ENCODE peak calls at places on chromosomes 7 and 10, in six cellular contexts. F, M, G, L, Y and A are unnamed samples.

GRCh38 chr7:15123901-15124300 is 221.3 kb upstream of the DGKB start:
- DNase-seq in M (no peak), G (no peak), Y (no peak), L (no peak), F (no peak), A (no peak)

GRCh38 chr10:6498771-6499170 is 81.3 kb downstream of the PRKCQ start:
- DNase-seq in G (peak; percentile 0), F (no peak), L (no peak), Y (no peak), M (no peak), A (no peak)

GRCh38 chr10:101174319-101174718 is 43.2 kb downstream of the TLX1 start:
- DNase-seq in M (no peak), Y (no peak), G (no peak), L (no peak), F (no peak), A (no peak)

GRCh38 chr7:50367570-50367969 is 63.1 kb downstream of the IKZF1 start:
- DNase-seq in L (no peak), F (no peak), G (no peak), Y (no peak), M (no peak), A (no peak)

GRCh38 chr7:44060948-44061644 is 4.3 kb downstream of the PGAM2 start:
- DNase-seq in M (no peak), G (no peak), Y (no peak), L (no peak), F (no peak), A (no peak)

GRCh38 chr10:129131439-129132122 is 335.5 kb upstream of the MGMT start:
- DNase-seq in M (no peak), F (no peak), L (peak; percentile 4), G (peak; percentile 20), Y (no peak), A (no peak)

GRCh38 chr10:43387678-43388032 is 16.2 kb downstream of the FXYD4 start:
- DNase-seq in Y (no peak), F (no peak), G (no peak), L (no peak), M (no peak), A (no peak)

GRCh38 chr10:61164458-61165160 is 220.6 kb upstream of the RHOBTB1 start:
- DNase-seq in F (no peak), M (no peak), Y (no peak), G (peak; percentile 25), L (peak; percentile 43), A (no peak)

GRCh38 chr10:75462865-75463264 is 31.4 kb downstream of the LRMDA start:
- DNase-seq in G (no peak), M (no peak), F (no peak), Y (no peak), L (no peak), A (no peak)

GRCh38 chr7:47581821-47582747 is at the start of gene TNS3:
- DNase-seq in G (no peak), Y (no peak), L (peak; percentile 56), M (peak; percentile 36), F (peak; percentile 68), A (no peak)

GRCh38 chr10:29120216-29120615 is 168.7 kb upstream of the LYZL1 start:
- DNase-seq in G (peak; percentile 63), F (no peak), Y (peak; percentile 50), M (peak; percentile 89), L (peak; percentile 84), A (no peak)

GRCh38 chr7:121385800-121386179 is 10.3 kb downstream of the FAM3C start:
- DNase-seq in L (peak; percentile 28), G (no peak), F (peak; percentile 34), M (peak; percentile 15), Y (no peak), A (no peak)

GRCh38 chr7:136348542-136348941 is 371.4 kb upstream of the MTPN start:
- DNase-seq in M (no peak), G (no peak), Y (no peak), F (no peak), L (no peak), A (no peak)

GRCh38 chr10:22823109-22823508 is 104.7 kb upstream of the ARMC3 start:
- DNase-seq in G (peak; percentile 93), Y (peak; percentile 63), M (peak; percentile 85), L (peak; percentile 91), F (no peak), A (no peak)

GRCh38 chr10:119395287-119396007 is 147.1 kb downstream of the RGS10 start:
- DNase-seq in F (no peak), L (peak; percentile 66), Y (no peak), M (peak; percentile 33), G (peak; percentile 35), A (no peak)

GRCh38 chr7:134827889-134828288 is 48.5 kb downstream of the CALD1 start:
- DNase-seq in M (peak; percentile 84), Y (peak; percentile 67), G (peak; percentile 85), F (no peak), L (peak; percentile 87), A (no peak)

GRCh38 chr7:128120976-128121490 is 89.8 kb upstream of the LRRC4 start:
- DNase-seq in F (no peak), G (no peak), Y (no peak), L (no peak), M (no peak), A (no peak)

GRCh38 chr10:102394801-102395676 is 466 bp upstream of the NFKB2 start:
- DNase-seq in M (peak; percentile 87), G (peak; percentile 40), F (peak; percentile 90), Y (peak; percentile 65), L (peak; percentile 88), A (peak; percentile 95)

GRCh38 chr7:119175916-119176627 is 951.6 kb downstream of the ANKRD7 start:
- DNase-seq in Y (peak; percentile 54), M (peak; percentile 42), G (peak; percentile 74), L (peak; percentile 61), F (peak; percentile 91), A (no peak)

GRCh38 chr7:101390901-101391301 is 28.2 kb downstream of the COL26A1 start:
- DNase-seq in L (peak; percentile 37), M (no peak), F (peak; percentile 54), G (peak; percentile 55), Y (no peak), A (no peak)

GRCh38 chr7:140035400-140036223 is 27.1 kb downstream of the PARP12 start:
- DNase-seq in Y (no peak), F (no peak), G (peak; percentile 87), L (peak; percentile 46), M (peak; percentile 81), A (no peak)

GRCh38 chr10:110985497-110986270 is 66.3 kb downstream of the SHOC2 start:
- DNase-seq in F (no peak), G (no peak), L (no peak), Y (no peak), M (no peak), A (no peak)

GRCh38 chr7:24419070-24419469 is 135.1 kb downstream of the NPY start:
- DNase-seq in Y (no peak), L (no peak), F (no peak), M (no peak), G (peak; percentile 27), A (no peak)

GRCh38 chr7:142875456-142875855 is 10.1 kb downstream of the TRPV6 start:
- DNase-seq in G (no peak), M (no peak), L (no peak), Y (no peak), F (no peak), A (no peak)

GRCh38 chr10:12489357-12489756 is 140.0 kb downstream of the CAMK1D start:
- DNase-seq in M (no peak), L (no peak), Y (no peak), F (no peak), G (no peak), A (no peak)

GRCh38 chr10:98748298-98748697 is 301.6 kb upstream of the HPS1 start:
- DNase-seq in Y (peak; percentile 1), G (peak; percentile 55), L (peak; percentile 67), F (peak; percentile 64), M (peak; percentile 38), A (no peak)

GRCh38 chr10:98745645-98746044 is 298.9 kb upstream of the HPS1 start:
- DNase-seq in M (no peak), G (no peak), L (no peak), Y (no peak), F (no peak), A (no peak)
- TF ChIP-seq CTCF in M (no peak), G (no peak), L (no peak), Y (no peak), F (no peak), A (no peak)

GRCh38 chr10:70652761-70653657 is 19.3 kb upstream of the ADAMTS14 start:
- DNase-seq in M (peak; percentile 98), F (peak; percentile 77), G (peak; percentile 100), L (peak; percentile 94), Y (peak; percentile 100), A (peak; percentile 1)

GRCh38 chr10:70658582-70659136 is 13.6 kb upstream of the ADAMTS14 start:
- DNase-seq in M (no peak), Y (no peak), G (no peak), F (no peak), L (no peak), A (no peak)

GRCh38 chr10:70657036-70657435 is 15.3 kb upstream of the ADAMTS14 start:
- DNase-seq in M (peak; percentile 19), L (no peak), Y (no peak), G (peak; percentile 58), F (no peak), A (no peak)

GRCh38 chr10:70656489-70656888 is 15.8 kb upstream of the ADAMTS14 start:
- DNase-seq in Y (peak; percentile 98), M (peak; percentile 98), G (peak; percentile 100), F (no peak), L (peak; percentile 94), A (no peak)

DNA sequence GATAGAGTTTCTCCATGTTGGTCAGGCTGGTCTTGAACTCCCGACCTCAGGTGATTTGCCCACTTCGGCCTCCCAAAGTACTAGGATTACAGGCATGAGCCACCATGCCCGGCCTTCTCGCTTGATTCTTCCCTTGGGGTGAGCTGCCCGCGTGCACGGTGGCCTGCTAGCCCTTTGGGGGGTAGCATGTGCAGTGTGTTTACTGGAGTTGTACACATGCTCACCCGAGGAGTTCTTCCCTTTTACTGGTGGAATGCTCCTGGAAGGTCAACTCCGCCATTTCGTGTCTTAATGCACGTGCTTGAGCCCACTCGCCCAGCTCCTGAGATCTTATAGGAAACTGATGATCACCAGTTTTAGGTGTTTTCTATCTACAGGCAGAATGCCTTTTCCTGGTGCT is 17.0 kb upstream of the ADAMTS14 start:
- DNase-seq in F (no peak), Y (no peak), M (no peak), L (no peak), G (no peak), A (no peak)
- TF ChIP-seq CTCF in F (no peak), Y (no peak), M (no peak), L (no peak), G (no peak), A (no peak)

GRCh38 chr7:1640376-1641172 is 29.5 kb upstream of the ELFN1 start:
- DNase-seq in M (no peak), F (no peak), L (no peak), Y (no peak), G (no peak), A (no peak)
- TF ChIP-seq CTCF in M (no peak), F (peak; percentile 11), L (no peak), Y (no peak), G (peak; percentile 15), A (no peak)

DNA sequence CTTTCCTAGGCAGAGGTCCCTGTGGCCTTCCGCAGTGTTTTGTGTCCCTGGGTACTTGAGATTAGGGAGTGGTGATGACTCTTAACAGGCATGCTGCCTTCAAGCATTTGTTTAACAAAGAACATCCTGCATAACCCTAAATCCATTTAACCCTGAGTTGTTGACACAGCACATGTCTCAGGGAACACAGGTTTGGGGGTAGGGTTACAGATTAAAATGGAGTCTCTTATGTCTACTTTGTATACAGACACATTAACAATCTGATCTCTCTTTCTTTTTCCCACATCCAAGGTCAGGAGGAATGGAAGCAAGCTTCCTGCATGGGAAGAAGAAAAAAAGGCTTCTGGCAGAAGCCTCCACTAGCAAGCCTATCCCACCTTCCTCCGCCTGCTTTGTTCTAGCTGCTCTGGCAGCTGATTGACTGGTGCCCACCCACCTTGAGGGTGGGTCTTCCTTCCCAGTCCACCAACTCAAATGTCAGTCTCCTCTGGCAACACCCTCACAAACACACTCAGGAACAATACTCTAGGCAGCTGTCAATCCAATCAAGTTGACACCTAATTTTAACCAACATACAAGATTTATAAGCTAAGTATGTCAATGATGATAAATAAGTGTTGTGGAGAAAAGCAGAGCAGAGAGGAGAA is 176.5 kb upstream of the CCZ1B start:
- DNase-seq in M (no peak), F (no peak), G (no peak), L (no peak), Y (no peak), A (no peak)
- TF ChIP-seq CTCF in M (no peak), F (no peak), G (no peak), L (no peak), Y (no peak), A (no peak)